ENCODE peak calls at places on chromosomes 5 and 9, in four cellular contexts. One of them, this sample, is unnamed.

GRCh38 chr5:113387844-113388243 is 46.9 kb downstream of the TSSK1B start:
- DNase-seq in body of pancreas: no peak
- DNase-seq in GM13976: no peak
- DNase-seq in thoracic aorta: no peak
- DNase-seq in this sample: peak; percentile 52

GRCh38 chr5:170523129-170523497 is 19.3 kb downstream of the KCNIP1 start:
- DNase-seq in thoracic aorta: no peak
- DNase-seq in GM13976: no peak
- DNase-seq in body of pancreas: peak; percentile 18
- DNase-seq in this sample: peak; percentile 70

GRCh38 chr5:52073993-52074689 is 690.9 kb downstream of the ISL1 start:
- DNase-seq in GM13976: no peak
- DNase-seq in body of pancreas: no peak
- DNase-seq in thoracic aorta: no peak
- DNase-seq in this sample: peak; percentile 19

GRCh38 chr5:57650360-57651069 is 167.9 kb upstream of the ACTBL2 start:
- DNase-seq in thoracic aorta: no peak
- DNase-seq in body of pancreas: peak; percentile 62
- DNase-seq in GM13976: peak; percentile 8
- DNase-seq in this sample: peak; percentile 61

GRCh38 chr9:136665111-136665703 is 2.5 kb downstream of the EGFL7 start:
- DNase-seq in body of pancreas: peak; percentile 40
- DNase-seq in GM13976: peak; percentile 76
- DNase-seq in thoracic aorta: no peak
- DNase-seq in this sample: peak; percentile 69

GRCh38 chr5:157748740-157749461 is 5.4 kb downstream of the LSM11 start:
- DNase-seq in GM13976: no peak
- DNase-seq in body of pancreas: no peak
- DNase-seq in thoracic aorta: no peak
- DNase-seq in this sample: no peak

GRCh38 chr5:139974661-139975060 is 68.4 kb downstream of the NRG2 start:
- DNase-seq in GM13976: peak; percentile 30
- DNase-seq in thoracic aorta: no peak
- DNase-seq in body of pancreas: no peak
- DNase-seq in this sample: no peak

GRCh38 chr5:56415356-56415765 is 182.2 kb upstream of the ANKRD55 start:
- DNase-seq in GM13976: peak; percentile 49
- DNase-seq in thoracic aorta: peak; percentile 6
- DNase-seq in body of pancreas: no peak
- DNase-seq in this sample: no peak

GRCh38 chr9:94526271-94526670 is 28.6 kb upstream of the PCAT7 start:
- DNase-seq in body of pancreas: no peak
- DNase-seq in thoracic aorta: no peak
- DNase-seq in GM13976: no peak
- DNase-seq in this sample: no peak

GRCh38 chr5:72106922-72107873 is at the start of gene MAP1B:
- DNase-seq in thoracic aorta: no peak
- DNase-seq in body of pancreas: peak; percentile 22
- DNase-seq in GM13976: peak; percentile 51
- DNase-seq in this sample: peak; percentile 88

GRCh38 chr9:134062461-134063087 is 5.3 kb downstream of the BRD3 start:
- DNase-seq in body of pancreas: no peak
- DNase-seq in GM13976: no peak
- DNase-seq in thoracic aorta: no peak
- DNase-seq in this sample: no peak

GRCh38 chr9:115328228-115328627 is 210.3 kb upstream of the TNC start:
- DNase-seq in GM13976: no peak
- DNase-seq in body of pancreas: peak; percentile 13
- DNase-seq in thoracic aorta: peak; percentile 43
- DNase-seq in this sample: peak; percentile 21

GRCh38 chr5:151699071-151699901 is 12.6 kb upstream of the SPARC start:
- DNase-seq in GM13976: no peak
- DNase-seq in body of pancreas: peak; percentile 29
- DNase-seq in thoracic aorta: no peak
- DNase-seq in this sample: peak; percentile 58

GRCh38 chr5:17058438-17058837 is 122.3 kb upstream of the MYO10 start:
- DNase-seq in GM13976: no peak
- DNase-seq in body of pancreas: no peak
- DNase-seq in thoracic aorta: no peak
- DNase-seq in this sample: no peak

GRCh38 chr5:95178046-95178651 is 106.7 kb downstream of the MCTP1 start:
- DNase-seq in GM13976: no peak
- DNase-seq in body of pancreas: no peak
- DNase-seq in thoracic aorta: no peak
- DNase-seq in this sample: peak; percentile 95

GRCh38 chr5:173581408-173582197 is 34.8 kb downstream of the BOD1 start:
- DNase-seq in thoracic aorta: no peak
- DNase-seq in GM13976: peak; percentile 68
- DNase-seq in body of pancreas: peak; percentile 21
- DNase-seq in this sample: peak; percentile 48

GRCh38 chr9:10612649-10613398 is at the start of gene PTPRD:
- DNase-seq in thoracic aorta: no peak
- DNase-seq in body of pancreas: peak; percentile 54
- DNase-seq in GM13976: peak; percentile 66
- DNase-seq in this sample: peak; percentile 67

GRCh38 chr9:105405514-105406131 is 42.2 kb upstream of the FSD1L start:
- DNase-seq in thoracic aorta: no peak
- DNase-seq in GM13976: no peak
- DNase-seq in body of pancreas: no peak
- DNase-seq in this sample: no peak

GRCh38 chr9:26888271-26888670 is 4.3 kb downstream of the CAAP1 start:
- DNase-seq in GM13976: no peak
- DNase-seq in body of pancreas: no peak
- DNase-seq in thoracic aorta: no peak
- DNase-seq in this sample: no peak

GRCh38 chr5:80255425-80255751 is 460 bp downstream of the SERINC5 start:
- DNase-seq in body of pancreas: peak; percentile 60
- DNase-seq in GM13976: no peak
- DNase-seq in thoracic aorta: no peak
- DNase-seq in this sample: peak; percentile 73

GRCh38 chr5:38420691-38421395 is 135.6 kb downstream of the LIFR start:
- DNase-seq in GM13976: peak; percentile 32
- DNase-seq in body of pancreas: peak; percentile 70
- DNase-seq in thoracic aorta: no peak
- DNase-seq in this sample: peak; percentile 89

GRCh38 chr9:96436456-96437126 is 13.4 kb upstream of the HABP4 start:
- DNase-seq in body of pancreas: no peak
- DNase-seq in GM13976: no peak
- DNase-seq in thoracic aorta: no peak
- DNase-seq in this sample: no peak

GRCh38 chr5:111781200-111781599 is 24.2 kb upstream of the NREP start:
- DNase-seq in GM13976: no peak
- DNase-seq in body of pancreas: peak; percentile 19
- DNase-seq in thoracic aorta: no peak
- DNase-seq in this sample: no peak

GRCh38 chr9:84697494-84698114 is 28.1 kb downstream of the NTRK2 start:
- DNase-seq in thoracic aorta: no peak
- DNase-seq in GM13976: peak; percentile 63
- DNase-seq in body of pancreas: peak; percentile 72
- DNase-seq in this sample: peak; percentile 54

GRCh38 chr9:37311938-37312730 is 110.4 kb upstream of the GRHPR start:
- DNase-seq in thoracic aorta: no peak
- DNase-seq in body of pancreas: no peak
- DNase-seq in GM13976: no peak
- DNase-seq in this sample: no peak

GRCh38 chr9:131094622-131095021 is 1.7 kb upstream of the AIF1L start:
- DNase-seq in body of pancreas: no peak
- DNase-seq in GM13976: no peak
- DNase-seq in thoracic aorta: no peak
- DNase-seq in this sample: no peak

GRCh38 chr9:131097259-131097947 is 1.1 kb downstream of the AIF1L start:
- DNase-seq in thoracic aorta: no peak
- DNase-seq in GM13976: no peak
- DNase-seq in body of pancreas: no peak
- DNase-seq in this sample: no peak

GRCh38 chr9:131096490-131097258 is at the start of gene AIF1L:
- DNase-seq in thoracic aorta: no peak
- DNase-seq in body of pancreas: peak; percentile 53
- DNase-seq in GM13976: peak; percentile 71
- DNase-seq in this sample: peak; percentile 21

GRCh38 chr9:131094015-131094414 is 2.3 kb upstream of the AIF1L start:
- DNase-seq in GM13976: no peak
- DNase-seq in thoracic aorta: no peak
- DNase-seq in body of pancreas: no peak
- DNase-seq in this sample: no peak

GRCh38 chr9:131095666-131096489 is 453 bp upstream of the AIF1L start:
- DNase-seq in body of pancreas: no peak
- DNase-seq in thoracic aorta: no peak
- DNase-seq in GM13976: no peak
- DNase-seq in this sample: peak; percentile 64
- TF ChIP-seq CTCF in body of pancreas: no peak
- TF ChIP-seq CTCF in thoracic aorta: peak; percentile 21
- TF ChIP-seq CTCF in GM13976: no peak
- TF ChIP-seq CTCF in this sample: peak; percentile 24

GRCh38 chr5:107208867-107209266 is 461.9 kb downstream of the EFNA5 start:
- DNase-seq in GM13976: no peak
- DNase-seq in body of pancreas: no peak
- DNase-seq in thoracic aorta: no peak
- DNase-seq in this sample: no peak

GRCh38 chr5:107199756-107200155 is 471.0 kb downstream of the EFNA5 start:
- DNase-seq in GM13976: no peak
- DNase-seq in body of pancreas: no peak
- DNase-seq in thoracic aorta: no peak
- DNase-seq in this sample: no peak

GRCh38 chr5:107203231-107203630 is 467.5 kb downstream of the EFNA5 start:
- DNase-seq in body of pancreas: no peak
- DNase-seq in thoracic aorta: no peak
- DNase-seq in GM13976: no peak
- DNase-seq in this sample: no peak

GRCh38 chr5:107204413-107204812 is 466.3 kb downstream of the EFNA5 start:
- DNase-seq in thoracic aorta: no peak
- DNase-seq in body of pancreas: no peak
- DNase-seq in GM13976: no peak
- DNase-seq in this sample: no peak
- TF ChIP-seq CTCF in thoracic aorta: no peak
- TF ChIP-seq CTCF in body of pancreas: no peak
- TF ChIP-seq CTCF in GM13976: no peak
- TF ChIP-seq CTCF in this sample: no peak

GRCh38 chr9:68704804-68705635 is at the start of gene PIP5K1B:
- DNase-seq in GM13976: peak; percentile 92
- DNase-seq in body of pancreas: peak; percentile 87
- DNase-seq in thoracic aorta: no peak
- DNase-seq in this sample: peak; percentile 60

GRCh38 chr9:68704498-68704803 is 589 bp upstream of the PIP5K1B start:
- DNase-seq in GM13976: no peak
- DNase-seq in body of pancreas: no peak
- DNase-seq in thoracic aorta: no peak
- DNase-seq in this sample: no peak

GRCh38 chr9:68706579-68707201 is 1.6 kb downstream of the PIP5K1B start:
- DNase-seq in GM13976: peak; percentile 55
- DNase-seq in thoracic aorta: no peak
- DNase-seq in body of pancreas: no peak
- DNase-seq in this sample: peak; percentile 1

GRCh38 chr9:68708089-68708488 is 3.0 kb downstream of the PIP5K1B start:
- DNase-seq in thoracic aorta: no peak
- DNase-seq in GM13976: no peak
- DNase-seq in body of pancreas: no peak
- DNase-seq in this sample: no peak

DNA sequence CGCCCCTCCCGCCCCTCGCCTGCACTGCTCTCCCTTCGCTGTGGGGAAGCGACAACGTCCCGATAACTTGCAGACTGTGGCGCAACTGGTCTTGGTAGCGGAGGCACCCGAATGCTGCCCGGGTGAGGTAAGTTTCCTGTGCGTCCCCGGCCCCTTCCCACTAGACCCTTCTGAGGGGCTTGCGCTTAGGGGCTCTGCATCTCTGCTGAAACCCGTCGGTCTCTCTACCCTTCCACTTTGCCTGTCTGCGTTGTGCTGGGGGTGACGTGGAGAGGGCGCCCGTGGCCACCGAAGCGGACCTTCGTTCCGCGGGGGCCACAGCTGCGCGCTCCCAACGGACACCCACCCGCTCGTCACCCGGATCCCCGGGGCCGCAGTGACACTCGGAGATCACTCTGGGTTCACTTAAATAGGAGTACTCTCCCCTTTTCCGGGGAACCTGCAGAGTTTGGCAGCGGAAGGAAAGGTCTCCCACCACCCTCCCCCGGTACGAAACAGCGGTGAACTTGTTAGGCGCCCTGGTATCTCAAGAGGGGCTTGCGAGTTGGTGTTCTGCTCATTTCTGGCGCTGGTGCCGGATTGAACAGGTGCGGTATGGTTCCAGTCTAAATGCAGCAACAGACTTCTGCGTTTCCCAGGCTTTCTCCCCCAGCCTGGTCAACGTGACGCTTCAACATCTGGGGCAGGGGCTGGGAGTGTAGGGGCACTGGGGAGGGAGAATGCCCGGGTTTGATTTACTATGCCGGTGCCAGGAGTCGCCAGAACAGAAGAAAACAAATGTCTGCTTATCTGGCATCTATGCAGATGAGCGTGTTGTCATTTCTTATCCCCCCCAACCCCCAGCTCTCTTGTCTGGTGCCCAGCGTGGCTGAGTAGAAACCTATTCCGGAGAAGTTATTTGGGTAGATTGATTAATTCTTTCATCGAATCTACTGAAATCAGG is 867 bp downstream of the PIP5K1B start:
- DNase-seq in GM13976: peak; percentile 58
- DNase-seq in body of pancreas: no peak
- DNase-seq in thoracic aorta: no peak
- DNase-seq in this sample: peak; percentile 3
- TF ChIP-seq CTCF in GM13976: peak; percentile 44
- TF ChIP-seq CTCF in body of pancreas: no peak
- TF ChIP-seq CTCF in thoracic aorta: no peak
- TF ChIP-seq CTCF in this sample: no peak

GRCh38 chr9:19119801-19120440 is 7.4 kb downstream of the PLIN2 start:
- DNase-seq in body of pancreas: no peak
- DNase-seq in GM13976: no peak
- DNase-seq in thoracic aorta: no peak
- DNase-seq in this sample: no peak

GRCh38 chr9:19119241-19119640 is 8.1 kb downstream of the PLIN2 start:
- DNase-seq in thoracic aorta: no peak
- DNase-seq in GM13976: no peak
- DNase-seq in body of pancreas: no peak
- DNase-seq in this sample: no peak

GRCh38 chr9:19120846-19121245 is 6.4 kb downstream of the PLIN2 start:
- DNase-seq in GM13976: no peak
- DNase-seq in thoracic aorta: no peak
- DNase-seq in body of pancreas: no peak
- DNase-seq in this sample: no peak

GRCh38 chr9:19124430-19124793 is 2.9 kb downstream of the PLIN2 start:
- DNase-seq in body of pancreas: no peak
- DNase-seq in GM13976: no peak
- DNase-seq in thoracic aorta: no peak
- DNase-seq in this sample: no peak

DNA sequence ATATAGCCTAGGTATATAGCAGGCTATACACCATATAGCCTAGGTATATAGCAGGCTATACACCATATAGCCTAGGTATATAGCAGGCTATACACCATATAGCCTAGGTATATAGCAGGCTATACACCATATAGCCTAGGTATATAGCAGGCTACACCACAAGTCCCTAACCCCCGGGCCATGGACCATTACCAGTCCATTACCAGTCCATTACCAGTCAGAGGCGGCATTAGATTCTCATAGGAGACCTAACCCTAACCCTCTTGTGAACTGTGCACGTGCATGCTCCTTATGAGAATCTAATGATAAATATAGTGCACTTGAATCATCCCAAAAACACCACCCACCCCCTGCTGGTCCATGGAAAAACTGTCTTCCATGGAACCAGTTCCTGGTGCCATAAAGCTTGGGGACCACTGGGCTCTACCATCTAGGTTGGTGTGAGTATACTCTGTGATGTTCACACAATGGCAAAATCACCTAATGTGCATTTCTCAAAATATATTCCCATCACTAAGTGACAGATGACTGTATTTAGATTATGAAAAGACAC is 4.7 kb downstream of the PLIN2 start:
- DNase-seq in GM13976: no peak
- DNase-seq in thoracic aorta: no peak
- DNase-seq in body of pancreas: no peak
- DNase-seq in this sample: no peak
- TF ChIP-seq CTCF in GM13976: no peak
- TF ChIP-seq CTCF in thoracic aorta: no peak
- TF ChIP-seq CTCF in body of pancreas: no peak
- TF ChIP-seq CTCF in this sample: no peak